ENCODE peak calls at places on chromosomes 2 and 18, in seven cellular contexts. A is cardiac muscle cell, L is AG04449, W is GM12878, R is DND-41, O is right lobe of liver, N is GM12865. P is an unnamed sample.

GRCh38 chr2:67716895-67717294 is 319.8 kb downstream of the ETAA1 start:
- DNase-seq in A (no peak), L (no peak), W (no peak), R (no peak), O (no peak), N (no peak), P (no peak)

GRCh38 chr18:48915621-48916425 is 34.9 kb downstream of the SMAD7 start:
- DNase-seq in A (no peak), L (no peak), W (no peak), R (no peak), O (peak), N (no peak), P (no peak)

GRCh38 chr2:64770137-64770780 is 116.5 kb upstream of the SERTAD2 start:
- DNase-seq in A (no peak), L (no peak), W (no peak), R (no peak), O (no peak), N (no peak), P (no peak)

GRCh38 chr18:3094355-3094684 is 81.4 kb upstream of the LPIN2 start:
- DNase-seq in A (no peak), L (no peak), W (no peak), R (no peak), O (no peak), N (no peak), P (no peak)

GRCh38 chr2:68057658-68058396 is 5.0 kb downstream of the C1D start:
- DNase-seq in A (no peak), L (no peak), W (no peak), R (no peak), O (no peak), N (no peak), P (no peak)

GRCh38 chr2:64467463-64467843 is 13.5 kb downstream of the LGALSL start:
- DNase-seq in A (no peak), L (no peak), W (no peak), R (no peak), O (no peak), N (no peak), P (no peak)

GRCh38 chr2:26462511-26463251 is 15.2 kb downstream of the OTOF start:
- DNase-seq in A (peak), L (no peak), W (no peak), R (peak), O (peak), N (no peak), P (peak)

GRCh38 chr18:7017013-7017412 is 100.6 kb downstream of the LAMA1 start:
- DNase-seq in A (no peak), L (no peak), W (no peak), R (no peak), O (no peak), N (no peak), P (no peak)

GRCh38 chr2:37414470-37414949 is 70.1 kb downstream of the QPCT start:
- DNase-seq in A (peak), L (no peak), W (peak), R (no peak), O (no peak), N (peak), P (peak)

GRCh38 chr2:184685999-184686841 is 87.9 kb downstream of the ZNF804A start:
- DNase-seq in A (no peak), L (no peak), W (no peak), R (no peak), O (peak), N (no peak), P (no peak)

GRCh38 chr18:39105095-39105494 is 1539.5 kb upstream of the CELF4 start:
- DNase-seq in A (peak), L (no peak), W (no peak), R (no peak), O (no peak), N (no peak), P (no peak)

GRCh38 chr2:189260361-189260761 is 80.8 kb upstream of the COL5A2 start:
- DNase-seq in A (no peak), L (no peak), W (peak), R (no peak), O (no peak), N (peak), P (no peak)

GRCh38 chr2:153986488-153987229 is 114.9 kb downstream of the GALNT13 start:
- DNase-seq in A (no peak), L (no peak), W (no peak), R (no peak), O (no peak), N (no peak), P (no peak)

GRCh38 chr2:152598975-152599724 is 118.1 kb downstream of the PRPF40A start:
- DNase-seq in A (no peak), L (no peak), W (no peak), R (no peak), O (no peak), N (no peak), P (no peak)

GRCh38 chr2:38215511-38215910 is 139.6 kb upstream of the CYP1B1 start:
- DNase-seq in A (no peak), L (no peak), W (no peak), R (no peak), O (no peak), N (no peak), P (no peak)

GRCh38 chr2:5482929-5483331 is 209.3 kb upstream of the SOX11 start:
- DNase-seq in A (peak), L (no peak), W (no peak), R (peak), O (no peak), N (no peak), P (peak)

GRCh38 chr2:144015036-144015435 is 504.9 kb downstream of the ZEB2 start:
- DNase-seq in A (no peak), L (no peak), W (no peak), R (no peak), O (no peak), N (no peak), P (peak)

GRCh38 chr2:225431387-225431786 is 31.9 kb downstream of the NYAP2 start:
- DNase-seq in A (no peak), L (no peak), W (no peak), R (no peak), O (no peak), N (no peak), P (no peak)

GRCh38 chr18:78192044-78192443 is 787.6 kb upstream of the SALL3 start:
- DNase-seq in A (peak), L (no peak), W (no peak), R (no peak), O (peak), N (no peak), P (no peak)

GRCh38 chr2:81260320-81260719 is 955.8 kb upstream of the LRRTM1 start:
- DNase-seq in A (no peak), L (no peak), W (no peak), R (no peak), O (no peak), N (no peak), P (no peak)

GRCh38 chr2:234533631-234534030 is 36.8 kb upstream of the ARL4C start:
- DNase-seq in A (no peak), L (no peak), W (no peak), R (no peak), O (no peak), N (no peak), P (no peak)

GRCh38 chr2:162037028-162037795 is 36.8 kb downstream of the DPP4 start:
- DNase-seq in A (peak), L (no peak), W (no peak), R (no peak), O (no peak), N (no peak), P (no peak)

GRCh38 chr2:60136913-60137312 is 416.5 kb downstream of the BCL11A start:
- DNase-seq in A (no peak), L (no peak), W (no peak), R (no peak), O (no peak), N (no peak), P (no peak)

GRCh38 chr2:236538242-236538641 is 31.4 kb upstream of the ACKR3 start:
- DNase-seq in A (no peak), L (no peak), W (no peak), R (peak), O (no peak), N (peak), P (no peak)

GRCh38 chr2:10514287-10514686 is 66.2 kb upstream of the ODC1 start:
- DNase-seq in A (no peak), L (no peak), W (no peak), R (no peak), O (peak), N (no peak), P (no peak)

GRCh38 chr18:60910534-60910933 is 422.7 kb upstream of the CDH20 start:
- DNase-seq in A (no peak), L (no peak), W (no peak), R (no peak), O (no peak), N (no peak), P (peak)

GRCh38 chr2:124658373-124658772 is 633.3 kb downstream of the CNTNAP5 start:
- DNase-seq in A (no peak), L (no peak), W (no peak), R (no peak), O (no peak), N (no peak), P (no peak)

GRCh38 chr2:227780981-227781630 is 32.5 kb upstream of the CCL20 start:
- DNase-seq in A (no peak), L (no peak), W (no peak), R (no peak), O (no peak), N (no peak), P (no peak)

GRCh38 chr2:67984600-67984999 is 78.2 kb downstream of the C1D start:
- DNase-seq in A (no peak), L (no peak), W (no peak), R (no peak), O (no peak), N (no peak), P (no peak)

GRCh38 chr2:98551316-98551715 is 57.0 kb downstream of the COA5 start:
- DNase-seq in A (no peak), L (no peak), W (no peak), R (no peak), O (no peak), N (peak), P (no peak)

GRCh38 chr2:183089192-183089851 is 10.8 kb downstream of the DUSP19 start:
- DNase-seq in A (no peak), L (no peak), W (no peak), R (no peak), O (no peak), N (peak), P (no peak)

GRCh38 chr2:197309369-197310231 is 980 bp downstream of the ANKRD44 start:
- DNase-seq in A (peak), L (no peak), W (no peak), R (peak), O (peak), N (peak), P (peak)

GRCh38 chr2:88735853-88736252 is 44.4 kb downstream of the RPIA start:
- DNase-seq in A (no peak), L (no peak), W (no peak), R (no peak), O (no peak), N (no peak), P (no peak)

GRCh38 chr18:58201728-58202405 is 157.8 kb downstream of the NEDD4L start:
- DNase-seq in A (no peak), L (no peak), W (no peak), R (no peak), O (no peak), N (no peak), P (no peak)

GRCh38 chr2:216015722-216016464 is 2.5 kb upstream of the MREG start:
- DNase-seq in A (no peak), L (no peak), W (peak), R (peak), O (no peak), N (peak), P (no peak)

GRCh38 chr2:104388296-104388695 is 465.6 kb upstream of the POU3F3 start:
- DNase-seq in A (no peak), L (no peak), W (no peak), R (no peak), O (no peak), N (no peak), P (no peak)

GRCh38 chr2:27071990-27072830 is 756 bp upstream of the OST4 start:
- DNase-seq in A (peak), L (no peak), W (no peak), R (no peak), O (no peak), N (peak), P (peak)

GRCh38 chr2:210568108-210568507 is 11.7 kb downstream of the CPS1 start:
- DNase-seq in A (no peak), L (no peak), W (no peak), R (no peak), O (no peak), N (no peak), P (no peak)

GRCh38 chr18:76425299-76426101 is 69.5 kb downstream of the ZNF516 start:
- DNase-seq in A (no peak), L (peak), W (no peak), R (no peak), O (no peak), N (no peak), P (no peak)

GRCh38 chr18:42053188-42053781 is 98.3 kb downstream of the PIK3C3 start:
- DNase-seq in A (peak), L (no peak), W (peak), R (peak), O (peak), N (peak), P (peak)

GRCh38 chr2:12119841-12120240 is 373.4 kb downstream of the LPIN1 start:
- DNase-seq in A (no peak), L (no peak), W (no peak), R (no peak), O (no peak), N (no peak), P (peak)

GRCh38 chr2:12116228-12116750 is 369.9 kb downstream of the LPIN1 start:
- DNase-seq in A (no peak), L (no peak), W (peak), R (no peak), O (no peak), N (peak), P (no peak)

GRCh38 chr2:12126325-12126724 is 379.9 kb downstream of the LPIN1 start:
- DNase-seq in A (no peak), L (no peak), W (no peak), R (no peak), O (no peak), N (no peak), P (no peak)

GRCh38 chr2:12120281-12121150 is 374.1 kb downstream of the LPIN1 start:
- DNase-seq in A (no peak), L (peak), W (no peak), R (peak), O (no peak), N (no peak), P (peak)
- H3K4me3 ChIP-seq in A (no peak), L (no peak), W (no peak), R (no peak), O (no peak), N (no peak), P (no peak)

GRCh38 chr2:74375838-74376237 is 4.3 kb downstream of the DCTN1 start:
- DNase-seq in A (no peak), L (no peak), W (no peak), R (no peak), O (no peak), N (no peak), P (no peak)

GRCh38 chr2:74372674-74373073 is 7.4 kb downstream of the DCTN1 start:
- DNase-seq in A (no peak), L (no peak), W (no peak), R (no peak), O (no peak), N (no peak), P (no peak)

GRCh38 chr2:74374509-74375205 is 5.5 kb downstream of the DCTN1 start:
- DNase-seq in A (peak), L (no peak), W (no peak), R (no peak), O (no peak), N (no peak), P (no peak)

GRCh38 chr2:74373189-74373588 is 6.9 kb downstream of the DCTN1 start:
- DNase-seq in A (peak), L (no peak), W (no peak), R (no peak), O (no peak), N (no peak), P (no peak)

GRCh38 chr2:74373985-74374384 is 6.1 kb downstream of the DCTN1 start:
- DNase-seq in A (no peak), L (no peak), W (no peak), R (no peak), O (no peak), N (no peak), P (no peak)
- H3K4me3 ChIP-seq in A (peak), L (no peak), W (no peak), R (no peak), O (no peak), N (no peak), P (peak)

DNA sequence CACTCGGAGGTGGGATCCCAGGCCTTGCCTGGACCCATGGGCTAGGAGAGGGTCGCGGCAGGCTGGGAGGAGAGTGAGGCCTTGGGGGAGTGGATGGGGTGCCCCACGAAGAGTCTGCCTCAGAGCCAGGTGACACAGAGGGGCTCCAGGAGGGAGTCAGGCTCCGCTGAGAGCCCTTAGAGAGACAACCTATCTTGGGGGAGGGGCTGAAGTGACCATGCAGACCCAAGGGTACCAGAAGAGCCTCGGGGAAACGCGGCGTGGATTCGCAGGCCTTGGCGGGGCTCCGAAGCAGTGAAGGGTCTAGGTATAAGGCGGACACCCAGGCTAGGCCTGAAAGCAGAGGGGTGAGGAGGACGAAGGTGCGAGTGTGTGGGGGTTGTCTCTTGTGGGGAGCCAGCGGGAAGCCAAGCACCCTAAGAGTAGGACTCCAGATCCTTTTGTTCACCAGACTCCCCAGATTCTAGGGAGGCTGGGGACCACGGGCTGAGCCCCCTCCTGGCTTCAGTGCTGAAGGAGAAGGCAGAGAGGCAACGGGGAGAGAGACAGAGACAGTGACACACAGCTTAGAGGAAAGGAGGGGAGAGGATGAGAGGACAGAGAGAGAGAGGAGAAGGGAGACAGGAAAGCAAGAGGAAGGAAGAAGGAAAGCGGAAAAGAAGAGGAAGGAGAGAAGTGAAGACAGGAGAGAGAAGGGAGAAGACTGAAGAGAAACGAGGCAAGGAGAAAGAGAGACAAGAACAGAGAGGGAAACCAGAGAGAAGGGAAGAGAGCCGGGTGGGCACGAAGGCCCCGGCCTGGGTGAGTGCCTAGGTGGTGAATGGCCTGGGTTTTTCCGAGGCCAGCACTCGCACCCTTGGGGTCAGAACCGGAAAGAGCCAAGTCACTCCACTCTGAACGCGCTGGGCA is 1.1 kb upstream of the HOXD11 start:
- DNase-seq in A (no peak), L (no peak), W (no peak), R (no peak), O (no peak), N (no peak), P (no peak)
- H3K4me3 ChIP-seq in A (no peak), L (no peak), W (no peak), R (no peak), O (no peak), N (no peak), P (peak)

GRCh38 chr2:192487636-192488035 is 292.9 kb upstream of the TMEFF2 start:
- DNase-seq in A (no peak), L (no peak), W (no peak), R (no peak), O (no peak), N (no peak), P (no peak)
- H3K4me3 ChIP-seq in A (no peak), L (no peak), W (no peak), R (no peak), O (no peak), N (no peak), P (no peak)

P was measured in adipocyte.